ENCODE peak calls at places on chromosome 13, in ten cellular contexts. C, P, E, F, A, O, G, S, B and N are unnamed samples.

GRCh38 chr13:113840541-113841354 is 23.1 kb downstream of the GAS6 start:
- DNase-seq in S (no peak), E (no peak), C (no peak), A (no peak), P (no peak), F (no peak), G (no peak), O (no peak), B (no peak), N (no peak)

GRCh38 chr13:99658266-99658991 is 157.2 kb downstream of the TM9SF2 start:
- DNase-seq in F (peak), C (peak), A (peak), O (peak), B (peak), G (no peak), P (no peak), E (peak), S (no peak), N (no peak)

GRCh38 chr13:59743195-59743594 is 420.5 kb downstream of the DIAPH3 start:
- DNase-seq in C (no peak), E (no peak), A (no peak), F (no peak), O (no peak), B (no peak), G (no peak), P (no peak), S (no peak), N (no peak)

GRCh38 chr13:40026741-40027140 is 371.3 kb downstream of the COG6 start:
- DNase-seq in G (no peak), B (no peak), F (peak), S (no peak), O (no peak), C (no peak), E (no peak), A (no peak), P (no peak), N (no peak)

GRCh38 chr13:111074826-111075225 is 40.3 kb upstream of the ARHGEF7 start:
- DNase-seq in C (no peak), F (no peak), E (no peak), O (no peak), P (no peak), A (no peak), S (no peak), G (no peak), B (no peak), N (no peak)

GRCh38 chr13:28467034-28467433 is 27.9 kb downstream of the FLT1 start:
- DNase-seq in E (no peak), B (no peak), C (no peak), A (no peak), F (no peak), O (no peak), P (no peak), G (no peak), S (no peak), N (no peak)

GRCh38 chr13:28489536-28489935 is 5.4 kb downstream of the FLT1 start:
- DNase-seq in P (no peak), G (no peak), F (no peak), A (peak), S (no peak), C (no peak), O (no peak), B (no peak), E (no peak), N (no peak)

GRCh38 chr13:100542546-100543156 is 45.9 kb downstream of the GGACT start:
- DNase-seq in P (no peak), E (peak), F (no peak), S (peak), A (peak), G (no peak), B (peak), O (no peak), C (no peak), N (no peak)

GRCh38 chr13:64704121-64704520 is 2526.0 kb downstream of the PCDH9 start:
- DNase-seq in E (no peak), P (no peak), G (no peak), A (no peak), S (no peak), B (no peak), O (no peak), C (no peak), F (no peak), N (no peak)

GRCh38 chr13:97459215-97459772 is 25.3 kb downstream of the RAP2A start:
- DNase-seq in P (no peak), O (no peak), G (no peak), B (no peak), S (no peak), E (no peak), F (no peak), A (no peak), C (no peak), N (no peak)

GRCh38 chr13:75326173-75327131 is 155.5 kb downstream of the TBC1D4 start:
- DNase-seq in G (peak), S (peak), A (peak), E (no peak), B (no peak), F (peak), P (no peak), C (peak), O (no peak), N (no peak)